ENCODE peak calls at places on chromosome X, in four cellular contexts. K is H1, V is endothelial cell of umbilical vein, P is GM23338. Q is an unnamed sample.

GRCh38 chrX:47482065-47482511 is 934 bp downstream of the ZNF41 start:
- DNase-seq in K (no peak), V (no peak), P (no peak), Q (no peak)

GRCh38 chrX:7170903-7171302 is 22.9 kb upstream of the PUDP start:
- DNase-seq in K (peak; percentile 53), V (peak; percentile 10), P (peak; percentile 35), Q (no peak)

GRCh38 chrX:2469196-2469685 is 31.5 kb downstream of the DHRSX start:
- DNase-seq in K (no peak), V (no peak), P (peak; percentile 44), Q (no peak)

GRCh38 chrX:110733166-110733565 is 62.5 kb downstream of the CHRDL1 start:
- DNase-seq in K (no peak), V (no peak), P (no peak), Q (no peak)

GRCh38 chrX:129940721-129941120 is 34.8 kb downstream of the UTP14A start:
- DNase-seq in K (no peak), V (no peak), P (no peak), Q (no peak)

GRCh38 chrX:63513825-63514574 is 162.9 kb upstream of the SPIN4 start:
- DNase-seq in K (no peak), V (peak; percentile 74), P (no peak), Q (no peak)

GRCh38 chrX:17588303-17588702 is 149.0 kb upstream of the SCML1 start:
- DNase-seq in K (no peak), V (no peak), P (no peak), Q (no peak)

GRCh38 chrX:78769356-78769755 is 21.8 kb downstream of the LPAR4 start:
- DNase-seq in K (no peak), V (no peak), P (no peak), Q (no peak)

GRCh38 chrX:49879656-49880277 is 483 bp downstream of the USP27X start:
- DNase-seq in K (no peak), V (peak; percentile 2), P (no peak), Q (no peak)

GRCh38 chrX:119145241-119145653 is 17.6 kb upstream of the KIAA1210 start:
- DNase-seq in K (peak; percentile 52), V (no peak), P (peak; percentile 48), Q (no peak)

GRCh38 chrX:136541294-136541693 is 9.3 kb downstream of the VGLL1 start:
- DNase-seq in K (no peak), V (no peak), P (no peak), Q (no peak)

GRCh38 chrX:154750301-154751120 is at the start of gene GAB3:
- DNase-seq in K (peak; percentile 52), V (peak; percentile 51), P (peak; percentile 55), Q (no peak)

GRCh38 chrX:123322531-123322930 is 138.5 kb downstream of the GRIA3 start:
- DNase-seq in K (no peak), V (no peak), P (no peak), Q (no peak)

GRCh38 chrX:136210806-136211205 is 40.4 kb downstream of the MAP7D3 start:
- DNase-seq in K (no peak), V (no peak), P (no peak), Q (no peak)

GRCh38 chrX:123487674-123488073 is 245.2 kb downstream of the THOC2 start:
- DNase-seq in K (no peak), V (no peak), P (no peak), Q (no peak)

DNA sequence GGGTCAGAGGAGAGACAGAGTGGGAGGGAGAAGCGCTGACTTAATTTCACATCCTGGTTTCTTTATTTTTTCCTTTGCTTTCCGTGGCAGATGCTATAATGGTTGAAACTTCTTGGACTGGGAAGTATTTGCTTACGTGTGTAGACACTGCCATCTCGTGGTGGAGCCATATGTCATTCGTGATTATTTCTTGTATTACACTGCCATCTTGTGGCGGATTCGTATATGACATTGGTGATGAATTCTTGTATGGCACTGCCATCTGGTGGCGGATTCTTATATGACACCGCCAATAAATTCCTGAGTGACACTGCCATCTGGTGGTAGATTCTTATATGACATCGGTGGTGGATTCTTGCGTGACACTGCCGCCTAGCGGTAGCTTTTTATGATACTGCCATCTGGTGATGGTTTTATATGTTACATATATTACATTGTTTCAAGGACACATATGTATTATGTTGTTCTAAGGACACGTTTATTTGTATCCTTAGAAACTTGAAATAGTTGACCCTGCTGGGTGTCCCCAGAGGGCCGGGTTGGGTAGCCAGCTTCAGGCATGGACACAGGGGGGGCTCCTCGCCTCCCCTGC is 37.3 kb upstream of the CLCN4 start:
- DNase-seq in K (peak; percentile 60), V (peak; percentile 81), P (peak; percentile 72), Q (peak; percentile 89)
- H3K36me3 ChIP-seq in K (peaks cover 3% of the 10 kb centered on the region), V (peaks cover 13% of the 10 kb centered on the region), P (peaks cover 4% of the 10 kb centered on the region), Q (peaks cover 63% of the 10 kb centered on the region)

GRCh38 chrX:71131510-71131909 is 13.1 kb downstream of the MED12 start:
- DNase-seq in K (no peak), V (no peak), P (no peak), Q (no peak)

GRCh38 chrX:71128166-71128833 is 9.9 kb downstream of the MED12 start:
- DNase-seq in K (no peak), V (no peak), P (no peak), Q (no peak)

GRCh38 chrX:71128915-71129765 is 10.7 kb downstream of the MED12 start:
- DNase-seq in K (peak; percentile 76), V (peak; percentile 64), P (peak; percentile 64), Q (no peak)
- TF ChIP-seq POLR2AphosphoS5 in K (no peak), V (no peak), P (no peak), Q (no peak)

DNA sequence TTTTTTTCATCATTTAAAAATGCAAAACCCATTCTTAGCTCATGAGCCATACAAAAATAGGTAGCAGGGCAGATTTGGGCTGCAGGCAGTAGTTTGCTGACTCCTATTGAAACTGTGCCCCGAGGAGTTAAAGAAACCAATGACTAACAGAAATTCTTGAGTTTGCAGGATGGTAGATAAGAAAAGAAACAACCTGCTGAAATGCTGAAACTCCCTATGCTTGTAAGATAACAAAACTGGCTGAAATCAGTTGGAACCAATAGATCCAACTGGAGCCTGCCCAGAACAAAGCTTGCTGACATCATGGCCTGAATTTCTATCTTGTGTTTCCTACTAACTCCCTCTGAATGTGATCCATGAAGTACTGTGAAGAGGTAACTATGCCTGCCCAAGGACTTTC is 68.6 kb downstream of the ANOS1 start:
- DNase-seq in K (no peak), V (peak; percentile 16), P (no peak), Q (no peak)
- H3K36me3 ChIP-seq in K (no peaks in the 10 kb centered on the region), V (no peaks in the 10 kb centered on the region), P (no peaks in the 10 kb centered on the region), Q (no peaks in the 10 kb centered on the region)

GRCh38 chrX:45768666-45769065 is 568.0 kb upstream of the DIPK2B start:
- DNase-seq in K (no peak), V (no peak), P (no peak), Q (no peak)

GRCh38 chrX:45771560-45772340 is 571.1 kb upstream of the DIPK2B start:
- DNase-seq in K (no peak), V (peak; percentile 80), P (no peak), Q (no peak)

GRCh38 chrX:45767021-45767491 is 566.4 kb upstream of the DIPK2B start:
- DNase-seq in K (no peak), V (peak; percentile 44), P (no peak), Q (no peak)

GRCh38 chrX:45771114-45771513 is 570.4 kb upstream of the DIPK2B start:
- DNase-seq in K (no peak), V (peak; percentile 86), P (no peak), Q (no peak)

DNA sequence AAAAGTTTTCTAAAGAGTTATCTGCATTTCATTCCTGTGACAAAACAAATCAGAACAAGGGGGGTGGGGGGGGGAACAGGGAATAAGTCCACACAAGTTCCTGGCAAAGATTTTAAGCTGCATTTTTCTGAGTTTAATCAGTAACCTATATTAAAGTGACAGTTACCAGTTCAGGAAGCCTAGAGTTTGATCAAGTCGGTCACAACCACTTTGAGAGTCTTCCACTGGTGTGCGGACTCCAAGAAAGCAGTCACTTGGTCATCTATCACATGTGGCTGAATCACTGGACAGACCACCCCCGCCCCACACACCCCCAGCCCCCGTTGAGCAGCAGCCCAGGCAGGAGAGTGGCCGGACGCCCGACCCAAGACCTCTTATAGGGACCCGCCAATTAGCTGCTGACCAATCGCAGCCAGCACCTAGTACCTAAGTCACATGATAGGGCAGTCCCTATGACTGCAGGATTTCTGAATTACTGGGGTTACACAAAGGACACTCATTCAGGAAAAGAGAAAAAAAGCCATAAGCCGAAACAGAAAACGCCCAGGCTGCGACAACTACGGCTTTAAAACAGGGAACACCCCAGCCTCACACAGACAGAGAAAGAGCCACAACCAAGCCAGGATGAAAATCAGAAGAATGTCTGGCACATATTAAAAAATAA is 569.4 kb upstream of the DIPK2B start:
- DNase-seq in K (no peak), V (peak; percentile 87), P (no peak), Q (no peak)
- TF ChIP-seq POLR2AphosphoS5 in K (no peak), V (peak; percentile 76), P (no peak), Q (no peak)

DNA sequence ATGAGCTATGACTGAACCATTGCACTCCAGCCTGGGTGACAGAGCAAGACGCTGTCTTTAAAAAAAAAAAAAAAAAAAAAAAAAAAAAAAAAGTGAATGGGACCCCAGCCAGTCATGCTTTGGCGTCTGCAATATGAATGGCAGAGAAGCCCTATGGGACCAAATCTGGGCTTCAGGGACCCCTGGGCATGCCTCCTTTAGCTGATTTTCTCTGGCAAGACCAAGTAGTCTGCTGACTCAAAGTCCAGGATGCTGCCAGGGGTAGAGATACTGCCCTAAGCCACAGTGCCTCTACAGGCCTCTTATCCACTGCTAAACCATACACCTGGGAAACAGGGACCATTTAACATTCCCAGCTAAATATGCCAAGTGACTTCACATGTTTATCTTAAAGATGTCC is 6.0 kb downstream of the RPS4X start:
- DNase-seq in K (no peak), V (no peak), P (no peak), Q (no peak)
- H3K36me3 ChIP-seq in K (peaks cover 34% of the 10 kb centered on the region), V (peaks cover 24% of the 10 kb centered on the region), P (peaks cover 17% of the 10 kb centered on the region), Q (peaks cover 86% of the 10 kb centered on the region)

Q was measured in SK-N-MC.